ENCODE peak calls at places on chromosomes 4 and X, in ten cellular contexts. Y is AG10803, T is endodermal cell, H is fibroblast of mammary gland, I is foreskin fibroblast, C is IMR-90, V is A549, O is tibial artery, G is thoracic aorta, Z is HepG2. W is an unnamed sample.

GRCh38 chrX:68196939-68197791 is 236.1 kb downstream of the OPHN1 start:
- DNase-seq in Y (peak), T (peak), H (peak), I (no peak), C (peak), V (peak), O (no peak), G (no peak), Z (peak), W (peak)

GRCh38 chrX:80511969-80512760 is 91.9 kb downstream of the TENT5D start:
- DNase-seq in Y (no peak), T (peak), H (no peak), I (no peak), C (no peak), V (no peak), O (no peak), G (no peak), Z (no peak), W (no peak)

GRCh38 chrX:15785176-15785735 is 5.0 kb upstream of the ZRSR2 start:
- DNase-seq in Y (no peak), T (no peak), H (no peak), I (no peak), C (no peak), V (no peak), O (no peak), G (no peak), Z (peak), W (no peak)

GRCh38 chr4:89800527-89801103 is 36.3 kb downstream of the SNCA start:
- DNase-seq in Y (no peak), T (no peak), H (no peak), I (no peak), C (peak), V (no peak), O (no peak), G (no peak), Z (no peak), W (peak)

GRCh38 chr4:37588150-37588549 is 98.0 kb downstream of the RELL1 start:
- DNase-seq in Y (no peak), T (no peak), H (peak), I (no peak), C (no peak), V (no peak), O (no peak), G (no peak), Z (no peak), W (no peak)

GRCh38 chr4:166049036-166049435 is 176.0 kb downstream of the TLL1 start:
- DNase-seq in Y (no peak), T (no peak), H (no peak), I (no peak), C (no peak), V (no peak), O (no peak), G (no peak), Z (no peak), W (no peak)

GRCh38 chr4:2537011-2537830 is 774 bp downstream of the FAM193A start:
- DNase-seq in Y (peak), T (peak), H (peak), I (peak), C (peak), V (peak), O (peak), G (no peak), Z (peak), W (peak)

GRCh38 chr4:53937918-53938317 is 126.5 kb downstream of the CHIC2 start:
- DNase-seq in Y (peak), T (peak), H (peak), I (peak), C (peak), V (no peak), O (no peak), G (no peak), Z (no peak), W (peak)

GRCh38 chr4:113212613-113213012 is 163.2 kb downstream of the ANK2 start:
- DNase-seq in Y (no peak), T (no peak), H (no peak), I (no peak), C (no peak), V (no peak), O (no peak), G (no peak), Z (no peak), W (no peak)

GRCh38 chr4:155656025-155656424 is 10.6 kb upstream of the GUCY1A1 start:
- DNase-seq in Y (no peak), T (no peak), H (no peak), I (no peak), C (no peak), V (no peak), O (no peak), G (no peak), Z (no peak), W (no peak)

GRCh38 chrX:63713510-63713909 is 71.5 kb downstream of the ARHGEF9 start:
- DNase-seq in Y (peak), T (peak), H (peak), I (no peak), C (peak), V (no peak), O (no peak), G (no peak), Z (no peak), W (peak)

GRCh38 chr4:26858035-26858918 is 2.4 kb upstream of the STIM2 start:
- DNase-seq in Y (no peak), T (no peak), H (no peak), I (no peak), C (no peak), V (no peak), O (no peak), G (no peak), Z (no peak), W (no peak)

GRCh38 chr4:26857278-26858034 is 3.2 kb upstream of the STIM2 start:
- DNase-seq in Y (peak), T (peak), H (peak), I (peak), C (peak), V (peak), O (peak), G (peak), Z (peak), W (peak)

GRCh38 chr4:26859762-26860156 is 882 bp upstream of the STIM2 start:
- DNase-seq in Y (no peak), T (peak), H (no peak), I (no peak), C (no peak), V (no peak), O (no peak), G (no peak), Z (no peak), W (no peak)

GRCh38 chr4:26860157-26860921 is at the start of gene STIM2:
- DNase-seq in Y (peak), T (peak), H (peak), I (peak), C (peak), V (peak), O (peak), G (peak), Z (peak), W (peak)

DNA sequence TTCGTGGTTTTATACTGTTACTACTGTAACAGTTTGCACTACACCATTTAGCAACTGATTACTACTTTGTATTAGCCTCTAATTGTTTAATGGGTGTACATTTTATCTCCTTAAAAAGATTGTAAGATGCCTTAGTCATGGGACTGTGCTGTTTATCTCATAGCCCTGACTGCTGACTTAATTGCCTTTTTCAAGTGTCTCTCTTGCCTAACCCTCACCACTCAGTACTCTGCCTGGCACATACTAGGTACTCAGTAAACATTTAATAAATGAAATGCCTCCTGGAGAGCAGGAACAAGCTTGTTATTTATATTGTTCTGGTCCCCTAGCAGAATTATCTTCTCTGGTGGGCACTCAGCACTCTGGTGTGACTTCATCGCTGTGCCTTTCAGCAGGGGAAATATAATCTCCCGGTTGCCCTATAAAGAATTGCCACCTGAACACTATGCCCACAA is 1.7 kb upstream of the STIM2 start:
- DNase-seq in Y (no peak), T (no peak), H (peak), I (no peak), C (peak), V (no peak), O (no peak), G (no peak), Z (no peak), W (no peak)
- H3K4me3 ChIP-seq in Y (no peak), T (peak), H (no peak), I (peak), C (no peak), V (peak), O (no peak), G (no peak), Z (peak), W (peak)

GRCh38 chrX:70979136-70979762 is 48.4 kb upstream of the SLC7A3 start:
- DNase-seq in Y (peak), T (peak), H (peak), I (peak), C (peak), V (peak), O (no peak), G (no peak), Z (peak), W (peak)
- TF ChIP-seq CTCF in Y (peak), T (peak), H (peak), I (peak), C (peak), V (peak), O (no peak), G (no peak), Z (peak), W (peak)

GRCh38 chr4:128287159-128287870 is at the start of gene PGRMC2:
- DNase-seq in Y (peak), T (peak), H (peak), I (no peak), C (peak), V (peak), O (no peak), G (no peak), Z (no peak), W (peak)

GRCh38 chr4:128284317-128284716 is 3.3 kb downstream of the PGRMC2 start:
- DNase-seq in Y (no peak), T (no peak), H (no peak), I (no peak), C (no peak), V (no peak), O (no peak), G (no peak), Z (no peak), W (no peak)

GRCh38 chr4:128283071-128283470 is 4.5 kb downstream of the PGRMC2 start:
- DNase-seq in Y (peak), T (no peak), H (no peak), I (no peak), C (no peak), V (no peak), O (no peak), G (no peak), Z (no peak), W (no peak)

GRCh38 chr4:128286474-128287158 is 997 bp downstream of the PGRMC2 start:
- DNase-seq in Y (peak), T (no peak), H (peak), I (no peak), C (peak), V (peak), O (no peak), G (no peak), Z (peak), W (peak)

GRCh38 chr4:128285085-128286023 is 2.3 kb downstream of the PGRMC2 start:
- DNase-seq in Y (peak), T (no peak), H (peak), I (peak), C (no peak), V (peak), O (no peak), G (no peak), Z (peak), W (peak)
- H3K4me3 ChIP-seq in Y (peak), T (peak), H (peak), I (peak), C (peak), V (peak), O (peak), G (peak), Z (peak), W (peak)

DNA sequence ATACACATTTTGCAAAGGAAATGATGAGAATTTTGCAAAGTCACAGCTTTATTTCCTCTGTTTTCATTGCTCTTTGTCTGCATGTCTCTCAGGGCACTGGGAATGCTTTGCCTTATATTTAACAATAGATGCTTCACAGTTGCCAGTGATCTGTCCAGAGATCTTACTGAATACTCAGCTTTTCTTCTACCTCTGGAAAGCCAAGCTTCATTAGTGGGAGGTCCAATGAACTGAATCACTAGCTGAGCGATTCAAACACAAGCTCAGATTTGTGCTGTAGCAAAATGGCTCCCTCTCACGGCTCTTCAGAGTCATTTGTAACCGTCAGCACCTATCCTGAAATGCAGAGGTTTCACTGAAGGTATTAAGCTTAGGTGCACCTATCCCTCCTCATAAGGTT is 138.9 kb downstream of the DCLK2 start:
- DNase-seq in Y (peak), T (no peak), H (peak), I (peak), C (peak), V (peak), O (no peak), G (no peak), Z (peak), W (peak)
- TF ChIP-seq CTCF in Y (peak), T (peak), H (peak), I (peak), C (peak), V (peak), O (no peak), G (peak), Z (peak), W (peak)

DNA sequence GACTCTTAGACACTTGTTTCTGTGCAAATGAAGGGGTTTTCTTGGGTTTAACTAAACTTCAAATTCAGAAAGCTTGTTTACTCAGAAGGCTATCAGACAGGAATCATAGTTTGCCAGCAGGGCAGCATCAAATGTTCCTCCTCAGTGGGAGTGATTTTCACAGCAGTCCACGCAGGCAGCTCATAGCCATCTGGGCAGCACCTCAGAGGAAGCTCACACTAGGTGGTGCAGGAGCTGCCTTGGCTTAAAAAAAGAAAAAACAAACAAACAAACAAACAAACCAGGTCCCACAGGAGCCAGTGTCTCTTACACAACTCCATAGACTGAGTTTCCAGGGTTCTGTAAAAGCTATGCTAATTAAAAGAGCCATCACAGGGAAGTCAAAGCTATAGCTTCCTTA is 10.6 kb upstream of the KLHL5 start:
- DNase-seq in Y (no peak), T (no peak), H (no peak), I (no peak), C (no peak), V (no peak), O (no peak), G (no peak), Z (no peak), W (no peak)
- H3K4me3 ChIP-seq in Y (no peak), T (no peak), H (no peak), I (no peak), C (no peak), V (no peak), O (no peak), G (no peak), Z (no peak), W (no peak)

DNA sequence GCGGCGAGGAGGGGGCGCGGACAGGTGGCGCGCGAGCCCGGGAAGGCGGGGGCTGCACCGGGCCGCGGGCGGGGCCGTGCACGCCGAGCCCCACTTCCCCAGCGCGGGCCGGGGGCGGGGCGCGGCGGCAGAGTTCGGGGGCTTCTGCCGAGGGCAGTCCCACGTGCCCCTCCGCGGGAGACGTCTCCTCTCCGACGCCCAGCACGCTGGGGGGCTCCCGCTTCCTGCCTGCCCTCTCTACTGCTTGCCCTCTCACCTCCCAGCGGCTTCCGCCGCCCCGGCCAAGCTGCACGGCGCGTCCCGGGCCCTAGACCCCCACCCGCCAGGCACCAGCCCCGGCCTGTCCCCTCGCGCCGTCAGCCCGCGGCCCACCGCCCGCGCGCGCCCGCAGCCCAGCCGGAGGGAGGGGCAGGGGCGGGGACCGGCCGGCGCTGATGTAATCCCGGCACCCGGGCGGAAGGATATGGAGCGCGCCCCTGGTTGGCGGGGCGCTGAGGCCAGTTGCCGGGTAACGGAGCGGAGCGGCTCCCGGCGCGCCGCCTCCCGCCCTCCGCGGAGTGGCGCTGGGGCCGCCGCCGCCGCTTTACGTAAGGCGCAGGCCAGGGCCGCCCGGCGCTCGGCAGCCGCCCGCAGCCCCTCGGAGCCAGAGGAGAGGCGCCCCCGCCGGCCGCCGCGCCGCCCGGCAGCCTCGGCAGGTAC is at the start of gene KIAA0232:
- DNase-seq in Y (peak), T (peak), H (peak), I (peak), C (peak), V (peak), O (peak), G (peak), Z (peak), W (peak)
- TF ChIP-seq CTCF in Y (no peak), T (no peak), H (no peak), I (no peak), C (peak), V (no peak), O (no peak), G (no peak), Z (no peak), W (no peak)

W was measured in astrocyte of the spinal cord.